ENCODE peak calls at places on chromosome 16, in seven cellular contexts. K, C, T, G, O, M and F are unnamed samples.

GRCh38 chr16:15792563-15792971 is 64.3 kb downstream of the MYH11 start:
- DNase-seq in K (no peak), C (no peak), T (no peak), G (no peak), O (no peak), M (peak), F (no peak)

GRCh38 chr16:79874391-79874790 is 273.9 kb upstream of the MAF start:
- DNase-seq in K (peak), C (no peak), T (no peak), G (no peak), O (peak), M (no peak), F (no peak)

GRCh38 chr16:27725271-27726010 is 175.5 kb downstream of the KATNIP start:
- DNase-seq in K (no peak), C (no peak), T (no peak), G (no peak), O (no peak), M (no peak), F (no peak)

GRCh38 chr16:49484454-49484853 is 110.8 kb downstream of the C16orf78 start:
- DNase-seq in K (peak), C (peak), T (peak), G (peak), O (no peak), M (peak), F (no peak)

GRCh38 chr16:30949655-30950515 is 1.0 kb downstream of the ORAI3 start:
- DNase-seq in K (peak), C (peak), T (peak), G (peak), O (peak), M (peak), F (no peak)

GRCh38 chr16:70470927-70471341 is 16.5 kb downstream of the FCSK start:
- DNase-seq in K (peak), C (peak), T (no peak), G (no peak), O (no peak), M (no peak), F (no peak)

GRCh38 chr16:82895843-82896242 is 269.1 kb downstream of the CDH13 start:
- DNase-seq in K (no peak), C (no peak), T (no peak), G (no peak), O (no peak), M (no peak), F (no peak)

GRCh38 chr16:879986-880385 is 79.5 kb upstream of the GNG13 start:
- DNase-seq in K (no peak), C (no peak), T (no peak), G (no peak), O (no peak), M (no peak), F (no peak)

GRCh38 chr16:88681084-88681680 is 5.1 kb downstream of the SNAI3 start:
- DNase-seq in K (peak), C (no peak), T (no peak), G (no peak), O (no peak), M (no peak), F (no peak)

GRCh38 chr16:77322757-77323156 is 112.1 kb downstream of the ADAMTS18 start:
- DNase-seq in K (no peak), C (no peak), T (no peak), G (no peak), O (no peak), M (no peak), F (no peak)

GRCh38 chr16:53740933-53741531 is 37.1 kb downstream of the FTO start:
- DNase-seq in K (no peak), C (no peak), T (no peak), G (no peak), O (no peak), M (no peak), F (no peak)

GRCh38 chr16:54993496-54993895 is 62.8 kb downstream of the IRX5 start:
- DNase-seq in K (no peak), C (no peak), T (no peak), G (no peak), O (no peak), M (no peak), F (no peak)

GRCh38 chr16:48366165-48367093 is 18.8 kb downstream of the SIAH1 start:
- DNase-seq in K (peak), C (peak), T (peak), G (no peak), O (peak), M (peak), F (no peak)

GRCh38 chr16:68074850-68075249 is 10.3 kb upstream of the NFATC3 start:
- DNase-seq in K (peak), C (no peak), T (no peak), G (no peak), O (no peak), M (no peak), F (no peak)

GRCh38 chr16:56288019-56288418 is 96.7 kb downstream of the GNAO1 start:
- DNase-seq in K (no peak), C (no peak), T (no peak), G (no peak), O (no peak), M (no peak), F (no peak)

GRCh38 chr16:89150981-89151380 is 20.6 kb upstream of the CDH15 start:
- DNase-seq in K (no peak), C (no peak), T (no peak), G (no peak), O (no peak), M (no peak), F (no peak)

GRCh38 chr16:30521873-30522641 is 4.3 kb downstream of the ZNF768 start:
- DNase-seq in K (peak), C (no peak), T (no peak), G (no peak), O (no peak), M (no peak), F (no peak)

GRCh38 chr16:27232061-27232841 is 28.9 kb downstream of the KDM8 start:
- DNase-seq in K (peak), C (no peak), T (no peak), G (peak), O (no peak), M (peak), F (no peak)

GRCh38 chr16:49462989-49463371 is 89.4 kb downstream of the C16orf78 start:
- DNase-seq in K (no peak), C (no peak), T (no peak), G (no peak), O (no peak), M (peak), F (no peak)

GRCh38 chr16:89633064-89633631 is 19.7 kb downstream of the DPEP1 start:
- DNase-seq in K (peak), C (no peak), T (no peak), G (no peak), O (no peak), M (no peak), F (no peak)

GRCh38 chr16:72013888-72014538 is 5.5 kb downstream of the DHODH start:
- DNase-seq in K (no peak), C (peak), T (peak), G (no peak), O (no peak), M (no peak), F (no peak)

GRCh38 chr16:19898166-19898565 is 13.5 kb upstream of the GPRC5B start:
- DNase-seq in K (no peak), C (no peak), T (no peak), G (no peak), O (no peak), M (no peak), F (no peak)

DNA sequence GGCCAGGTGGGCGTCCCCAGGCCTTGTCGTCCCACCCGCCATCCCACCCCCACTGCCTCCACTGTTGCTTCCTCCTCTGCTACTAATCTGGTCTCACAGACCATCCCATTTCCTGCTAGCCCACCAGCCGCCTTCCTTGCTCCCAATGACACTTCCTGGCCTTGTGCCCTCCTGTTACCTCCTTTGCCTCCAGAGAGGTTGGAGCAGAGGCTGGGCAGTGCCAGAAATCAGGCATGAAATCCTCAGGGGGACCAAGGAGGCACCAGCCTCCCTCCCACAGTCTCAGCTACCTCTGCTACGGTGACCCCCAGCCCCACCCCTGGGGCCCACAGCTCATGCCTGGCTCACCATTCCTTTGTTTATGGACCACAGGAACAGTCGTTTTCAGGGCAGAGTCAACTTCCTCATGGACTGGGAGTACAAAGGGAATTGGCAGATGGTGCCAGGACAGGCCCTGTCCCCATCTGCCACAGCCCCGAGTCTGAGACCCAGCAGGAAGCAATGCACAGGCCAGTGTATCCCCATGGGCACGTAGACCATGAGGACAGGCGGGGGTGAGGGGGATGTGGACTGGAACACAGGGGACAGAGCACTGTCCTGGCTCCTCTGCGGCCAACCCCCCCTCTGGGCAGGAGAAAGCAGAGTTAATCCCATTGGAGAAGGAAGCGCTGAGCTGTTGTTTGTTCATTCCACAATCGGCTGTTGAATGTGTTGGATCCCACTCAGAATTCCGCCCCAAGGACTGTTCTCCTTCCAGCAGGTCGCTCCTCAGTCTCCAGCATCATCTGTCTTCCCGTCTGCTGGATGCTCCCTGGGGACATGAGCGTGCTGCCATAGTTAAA is 2.2 kb upstream of the CDH5 start:
- DNase-seq in K (peak), C (peak), T (peak), G (no peak), O (no peak), M (peak), F (no peak)
- H3K27ac ChIP-seq in K (peak), C (no peak), T (peak), G (no peak), O (no peak), M (no peak), F (no peak)

GRCh38 chr16:8600144-8600856 is 10.0 kb upstream of the TMEM114 start:
- DNase-seq in K (no peak), C (no peak), T (no peak), G (no peak), O (no peak), M (no peak), F (no peak)
- H3K27ac ChIP-seq in K (no peak), C (no peak), T (no peak), G (no peak), O (no peak), M (no peak), F (no peak)

GRCh38 chr16:58411736-58412614 is 19.7 kb downstream of the GINS3 start:
- DNase-seq in K (no peak), C (no peak), T (no peak), G (no peak), O (no peak), M (no peak), F (peak)
- H3K27ac ChIP-seq in K (no peak), C (no peak), T (peak), G (no peak), O (no peak), M (no peak), F (peak)

DNA sequence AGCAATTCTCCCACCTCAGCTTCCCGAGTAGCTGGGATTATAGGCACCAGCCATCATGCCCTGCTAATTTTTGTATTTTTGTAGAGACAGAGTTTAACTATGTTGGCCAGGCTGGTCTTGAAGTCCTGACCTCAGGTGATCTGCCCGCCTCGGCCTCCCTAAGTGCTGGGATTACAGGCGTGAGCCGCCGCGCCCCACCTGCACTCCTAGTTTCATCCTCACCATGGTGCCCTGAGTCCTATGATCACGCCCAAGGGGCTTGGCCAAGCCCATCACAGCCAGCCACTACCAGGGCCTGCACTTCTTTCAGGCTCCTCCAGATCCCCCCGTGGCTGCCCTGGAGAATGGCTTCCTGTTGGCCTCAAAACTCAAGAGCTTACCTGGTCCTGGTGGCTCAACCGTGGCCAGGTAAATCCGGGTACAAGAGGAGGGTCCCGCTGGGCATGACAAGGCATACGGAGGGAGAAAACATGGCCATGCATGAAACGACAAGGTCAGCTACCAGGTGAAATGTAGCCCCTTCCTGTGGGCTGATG is 20.4 kb upstream of the TFAP4 start:
- DNase-seq in K (no peak), C (no peak), T (no peak), G (no peak), O (no peak), M (no peak), F (no peak)
- H3K27ac ChIP-seq in K (peak), C (peak), T (peak), G (no peak), O (no peak), M (peak), F (no peak)

GRCh38 chr16:11309895-11310633 is 28.9 kb upstream of the PRM1 start:
- DNase-seq in K (no peak), C (no peak), T (no peak), G (no peak), O (no peak), M (no peak), F (no peak)
- H3K27ac ChIP-seq in K (peak), C (no peak), T (no peak), G (no peak), O (no peak), M (no peak), F (no peak)

GRCh38 chr16:81668243-81669097 is 110.6 kb upstream of the PLCG2 start:
- DNase-seq in K (no peak), C (no peak), T (no peak), G (no peak), O (no peak), M (no peak), F (no peak)
- H3K27ac ChIP-seq in K (no peak), C (peak), T (no peak), G (no peak), O (no peak), M (no peak), F (no peak)